ENCODE peak calls at places on chromosomes 11 and 22, in eight cellular contexts. R is suprapubic skin, E is lung, W is AG04450, G is spleen, S is H9, J is HCT116, X is fibroblast of lung. K is an unnamed sample. For H3K27me3, the result is how much of the 10 kb centered on the place peaks cover.

GRCh38 chr22:20205964-20206708 is 55.3 kb upstream of the CCDC188 start:
- DNase-seq in R (peak), E (peak), W (peak), G (peak), S (peak), J (peak), X (peak), K (peak)

GRCh38 chr11:123166095-123166559 is 28.9 kb downstream of the CLMP start:
- DNase-seq in R (no peak), E (peak), W (peak), G (no peak), S (peak), J (no peak), X (peak), K (peak)

GRCh38 chr11:47111318-47111804 is 65.3 kb downstream of the ARFGAP2 start:
- DNase-seq in R (no peak), E (no peak), W (no peak), G (no peak), S (no peak), J (no peak), X (no peak), K (no peak)

GRCh38 chr11:22193348-22194051 is 615 bp downstream of the ANO5 start:
- DNase-seq in R (no peak), E (peak), W (no peak), G (peak), S (peak), J (no peak), X (no peak), K (no peak)

GRCh38 chr11:126414615-126415014 is 59.1 kb downstream of the ST3GAL4 start:
- DNase-seq in R (no peak), E (no peak), W (no peak), G (no peak), S (no peak), J (no peak), X (no peak), K (no peak)

GRCh38 chr22:36817429-36817783 is 571 bp upstream of the PVALB start:
- DNase-seq in R (no peak), E (no peak), W (no peak), G (no peak), S (peak), J (no peak), X (no peak), K (no peak)

GRCh38 chr11:16099501-16099900 is 256.8 kb downstream of the SOX6 start:
- DNase-seq in R (no peak), E (no peak), W (no peak), G (no peak), S (no peak), J (no peak), X (no peak), K (peak)

GRCh38 chr22:42173183-42173926 is 42.7 kb upstream of the CYP2D6 start:
- DNase-seq in R (no peak), E (no peak), W (no peak), G (no peak), S (no peak), J (no peak), X (peak), K (no peak)

GRCh38 chr11:72349616-72350218 is 84.6 kb downstream of the CLPB start:
- DNase-seq in R (no peak), E (no peak), W (no peak), G (no peak), S (no peak), J (no peak), X (no peak), K (no peak)

GRCh38 chr22:25111579-25112517 is 87.8 kb upstream of the CRYBB3 start:
- DNase-seq in R (no peak), E (peak), W (no peak), G (no peak), S (peak), J (no peak), X (no peak), K (peak)

GRCh38 chr11:65242389-65242788 is 19.4 kb upstream of the POLA2 start:
- DNase-seq in R (no peak), E (no peak), W (no peak), G (no peak), S (no peak), J (no peak), X (no peak), K (no peak)

GRCh38 chr22:37690901-37691504 is 4.9 kb downstream of the NOL12 start:
- DNase-seq in R (no peak), E (no peak), W (no peak), G (no peak), S (no peak), J (no peak), X (no peak), K (peak)

GRCh38 chr11:8652140-8652539 is 30.3 kb downstream of the TRIM66 start:
- DNase-seq in R (no peak), E (no peak), W (peak), G (no peak), S (no peak), J (no peak), X (peak), K (peak)

GRCh38 chr11:7882860-7883259 is 48.2 kb downstream of the OR10A6 start:
- DNase-seq in R (no peak), E (no peak), W (no peak), G (no peak), S (no peak), J (no peak), X (no peak), K (peak)

GRCh38 chr22:17213976-17214375 is 5.3 kb downstream of the ADA2 start:
- DNase-seq in R (no peak), E (peak), W (no peak), G (no peak), S (peak), J (peak), X (peak), K (no peak)

GRCh38 chr11:61480936-61481335 is 27.6 kb upstream of the LRRC10B start:
- DNase-seq in R (no peak), E (no peak), W (no peak), G (no peak), S (peak), J (no peak), X (peak), K (no peak)

GRCh38 chr11:101348786-101349185 is 219.2 kb upstream of the PGR start:
- DNase-seq in R (no peak), E (no peak), W (no peak), G (no peak), S (no peak), J (no peak), X (no peak), K (no peak)

GRCh38 chr11:80083561-80083960 is 642.7 kb upstream of the TENM4 start:
- DNase-seq in R (no peak), E (no peak), W (no peak), G (no peak), S (no peak), J (no peak), X (no peak), K (peak)

GRCh38 chr11:93747122-93747521 is 5.7 kb downstream of the C11orf54 start:
- DNase-seq in R (no peak), E (no peak), W (no peak), G (no peak), S (no peak), J (no peak), X (no peak), K (no peak)

GRCh38 chr11:118291453-118291852 is 13.1 kb upstream of the CD3E start:
- DNase-seq in R (no peak), E (no peak), W (no peak), G (no peak), S (no peak), J (no peak), X (peak), K (no peak)

GRCh38 chr22:42368379-42369249 is 63.6 kb downstream of the NFAM1 start:
- DNase-seq in R (peak), E (no peak), W (no peak), G (peak), S (peak), J (no peak), X (no peak), K (no peak)

GRCh38 chr11:65685981-65686380 is 23.3 kb upstream of the RELA start:
- DNase-seq in R (no peak), E (no peak), W (no peak), G (no peak), S (no peak), J (no peak), X (no peak), K (no peak)

GRCh38 chr11:118263694-118264567 is at the start of gene MPZL2:
- DNase-seq in R (peak), E (peak), W (no peak), G (peak), S (peak), J (peak), X (no peak), K (peak)

GRCh38 chr11:46686886-46687810 is 13.3 kb downstream of the ARHGAP1 start:
- DNase-seq in R (no peak), E (no peak), W (peak), G (no peak), S (no peak), J (no peak), X (peak), K (peak)

GRCh38 chr11:62201376-62201775 is 7.1 kb upstream of the SCGB2A1 start:
- DNase-seq in R (no peak), E (no peak), W (no peak), G (no peak), S (no peak), J (no peak), X (no peak), K (no peak)

GRCh38 chr22:18965526-18966421 is 29.7 kb upstream of the PRODH start:
- DNase-seq in R (no peak), E (no peak), W (no peak), G (no peak), S (no peak), J (no peak), X (no peak), K (no peak)

GRCh38 chr11:1162498-1163311 is 5.0 kb downstream of the MUC5AC start:
- DNase-seq in R (peak), E (no peak), W (no peak), G (peak), S (no peak), J (no peak), X (no peak), K (no peak)

GRCh38 chr11:28049338-28050216 is 58.4 kb downstream of the KIF18A start:
- DNase-seq in R (no peak), E (no peak), W (no peak), G (no peak), S (no peak), J (peak), X (peak), K (peak)

GRCh38 chr22:21755855-21756284 is 20.3 kb upstream of the YPEL1 start:
- DNase-seq in R (no peak), E (no peak), W (peak), G (no peak), S (no peak), J (no peak), X (peak), K (no peak)

GRCh38 chr11:94455861-94456260 is 37.8 kb downstream of the MRE11 start:
- DNase-seq in R (no peak), E (peak), W (no peak), G (no peak), S (no peak), J (peak), X (no peak), K (peak)

GRCh38 chr22:42769574-42770447 is 49.1 kb upstream of the A4GALT start:
- DNase-seq in R (no peak), E (peak), W (peak), G (peak), S (no peak), J (no peak), X (peak), K (no peak)

GRCh38 chr22:46741974-46742519 is 4.0 kb upstream of the CERK start:
- DNase-seq in R (no peak), E (no peak), W (no peak), G (no peak), S (no peak), J (no peak), X (no peak), K (no peak)

GRCh38 chr22:46738642-46738960 is 549 bp upstream of the CERK start:
- DNase-seq in R (no peak), E (no peak), W (no peak), G (no peak), S (no peak), J (no peak), X (no peak), K (no peak)

GRCh38 chr22:46742576-46743221 is 4.6 kb upstream of the CERK start:
- DNase-seq in R (no peak), E (no peak), W (no peak), G (no peak), S (no peak), J (no peak), X (no peak), K (no peak)

GRCh38 chr22:46738961-46739870 is 1.2 kb upstream of the CERK start:
- DNase-seq in R (no peak), E (peak), W (no peak), G (no peak), S (peak), J (peak), X (peak), K (peak)

DNA sequence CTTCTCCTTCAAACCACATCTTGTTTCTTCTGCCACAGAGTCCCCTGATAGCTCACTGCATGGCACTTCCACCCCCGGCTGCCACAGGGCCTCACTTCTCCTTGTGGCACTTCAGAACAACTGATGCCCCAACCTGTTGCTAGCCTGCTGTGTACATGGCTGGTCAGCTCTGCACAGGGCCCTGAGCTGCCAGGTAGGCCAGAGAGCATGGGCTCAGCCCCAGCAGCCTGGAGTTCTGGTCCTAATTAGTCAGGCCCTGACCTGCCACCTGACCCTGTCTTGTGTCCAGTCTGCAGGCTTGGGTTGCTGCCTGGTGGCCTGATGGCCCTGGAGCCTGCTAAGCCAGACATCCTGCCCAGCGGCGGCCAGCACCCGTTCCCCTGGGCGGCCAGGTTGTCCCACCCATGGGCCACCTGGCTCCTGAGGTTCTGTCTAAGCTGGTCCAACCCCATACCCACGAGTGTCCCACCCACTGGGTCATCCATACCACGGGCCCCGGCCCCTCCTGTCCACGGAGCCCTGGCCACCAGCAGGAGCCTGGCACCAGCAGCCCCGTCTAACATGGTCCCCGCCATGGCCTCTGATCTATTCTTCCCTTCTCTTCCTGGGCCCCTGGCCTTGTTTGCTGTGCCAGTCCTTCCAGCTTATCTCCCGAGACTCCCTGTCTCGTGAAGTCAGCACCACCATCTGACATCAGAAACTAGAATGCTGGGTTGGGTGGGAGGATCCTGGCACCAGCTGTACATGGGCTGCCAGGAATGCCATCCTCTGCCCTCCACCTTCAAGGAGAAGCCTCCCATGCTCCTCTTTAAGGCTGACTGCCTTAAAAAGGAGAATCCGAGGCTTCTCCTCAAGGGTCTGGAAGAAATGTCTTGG is 3.1 kb upstream of the CERK start:
- DNase-seq in R (peak), E (no peak), W (no peak), G (no peak), S (no peak), J (no peak), X (no peak), K (no peak)
- H3K27ac ChIP-seq in R (no peak), E (no peak), W (no peak), G (no peak), S (no peak), J (no peak), X (no peak), K (no peak)

DNA sequence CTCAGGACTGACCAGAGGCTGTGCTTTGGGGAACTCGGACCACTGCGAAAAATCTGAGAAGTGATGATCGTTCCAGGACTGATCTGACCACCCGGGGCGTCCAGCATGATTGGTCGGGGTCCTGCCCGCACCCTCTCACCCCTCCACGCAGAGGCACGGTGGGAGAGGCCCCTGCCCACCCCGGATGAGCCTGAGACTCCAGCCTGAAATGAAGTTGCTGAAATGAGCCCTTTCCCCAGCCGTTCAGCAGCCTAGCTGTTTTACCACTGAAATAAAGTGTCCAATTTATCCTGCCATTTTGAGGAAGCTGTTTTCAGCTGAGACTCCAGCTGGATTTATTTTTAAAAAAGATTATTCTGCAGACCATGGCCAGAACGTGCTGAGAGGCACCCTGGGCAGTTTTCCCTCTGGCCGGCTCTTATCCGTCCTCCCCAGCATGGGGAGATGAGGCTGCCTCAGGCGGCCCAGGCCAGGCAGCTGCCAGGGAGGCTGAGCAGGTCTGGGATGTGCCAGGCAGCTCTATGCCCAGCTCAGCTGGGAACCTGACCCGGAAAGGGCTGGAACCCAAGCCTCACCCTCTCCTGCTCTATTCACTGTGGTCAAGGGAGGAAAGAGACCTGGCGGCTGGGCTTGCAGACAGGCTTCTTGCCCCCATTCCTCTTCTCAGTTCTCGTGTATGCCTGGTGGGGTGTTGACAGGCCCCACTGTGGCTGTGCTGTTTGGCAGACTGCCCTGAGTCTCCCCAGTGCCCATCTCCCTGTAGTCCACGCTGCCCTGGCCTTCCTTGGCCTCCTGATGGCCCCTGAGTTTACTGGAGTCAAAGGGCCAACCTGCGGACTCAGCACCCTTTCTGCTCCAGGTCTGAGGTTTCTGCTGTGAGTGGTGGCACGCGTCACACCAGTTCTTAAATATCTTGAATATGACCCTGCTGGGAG is 161.0 kb upstream of the B3GAT1 start:
- DNase-seq in R (no peak), E (peak), W (no peak), G (peak), S (no peak), J (no peak), X (no peak), K (no peak)
- H3K27me3 ChIP-seq in R (under half), E (under half), W (under half), G (under half), S (under half), J (under half), X (under half), K (under half)

DNA sequence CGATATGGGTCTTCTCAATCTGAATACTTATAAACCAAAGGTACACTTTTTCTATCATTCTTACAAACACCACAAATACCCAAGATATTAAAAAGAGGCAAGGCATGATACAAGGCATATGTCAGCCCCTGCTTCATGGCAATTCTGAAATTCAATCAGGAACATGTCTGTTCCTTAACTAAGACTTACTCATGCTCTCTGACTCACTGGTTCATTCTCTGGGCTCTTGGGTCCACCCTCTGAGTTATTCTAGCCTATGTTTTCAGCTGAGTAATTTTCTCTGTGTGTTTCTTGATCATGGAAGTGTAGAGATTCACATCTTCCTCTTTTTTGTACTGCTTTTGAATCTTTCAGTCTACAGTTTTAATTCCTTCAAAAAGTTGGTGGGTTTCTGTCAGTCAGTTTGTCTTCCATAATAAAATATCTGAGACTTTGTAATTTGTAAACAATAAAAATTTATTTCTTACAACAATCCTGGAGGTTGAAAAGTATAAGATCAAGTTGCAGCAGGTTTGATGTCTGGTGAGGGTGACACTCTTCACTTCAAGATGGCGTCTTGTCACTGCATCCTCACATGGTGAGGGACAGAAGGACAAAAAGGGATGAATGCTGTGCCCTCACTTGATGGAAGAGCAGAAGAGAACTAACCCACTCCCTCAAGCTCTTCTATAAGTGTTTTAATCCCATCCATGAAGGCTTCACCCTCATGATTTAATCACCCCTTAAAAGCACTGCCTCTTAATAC is 211.7 kb downstream of the FAM76B start:
- DNase-seq in R (no peak), E (no peak), W (no peak), G (no peak), S (no peak), J (no peak), X (peak), K (peak)
- H3K27ac ChIP-seq in R (no peak), E (no peak), W (no peak), G (no peak), S (no peak), J (no peak), X (peak), K (peak)

GRCh38 chr11:96905084-96905641 is 515.4 kb downstream of the JRKL start:
- DNase-seq in R (no peak), E (no peak), W (no peak), G (no peak), S (no peak), J (no peak), X (no peak), K (no peak)
- H3K27me3 ChIP-seq in R (under half), E (under half), W (under half), G (under half), S (under half), J (under half), X (under half), K (under half)

GRCh38 chr11:111301840-111302113 is 3.4 kb downstream of the POU2AF3 start:
- DNase-seq in R (no peak), E (no peak), W (no peak), G (no peak), S (no peak), J (no peak), X (no peak), K (no peak)

GRCh38 chr11:111299111-111300026 is 1.0 kb downstream of the POU2AF3 start:
- DNase-seq in R (peak), E (peak), W (no peak), G (peak), S (peak), J (no peak), X (peak), K (no peak)

GRCh38 chr11:111302298-111302697 is 4.0 kb downstream of the POU2AF3 start:
- DNase-seq in R (no peak), E (peak), W (no peak), G (no peak), S (no peak), J (no peak), X (no peak), K (no peak)

GRCh38 chr11:111301004-111301839 is 2.9 kb downstream of the POU2AF3 start:
- DNase-seq in R (no peak), E (no peak), W (no peak), G (no peak), S (no peak), J (no peak), X (no peak), K (no peak)

GRCh38 chr11:111300569-111300968 is 2.2 kb downstream of the POU2AF3 start:
- DNase-seq in R (no peak), E (no peak), W (no peak), G (no peak), S (no peak), J (no peak), X (no peak), K (no peak)
- H3K27ac ChIP-seq in R (no peak), E (peak), W (no peak), G (no peak), S (no peak), J (no peak), X (no peak), K (no peak)